ENCODE peak calls at places on chromosomes 13 and 19, in seven cellular contexts. M, K, U, V, W, C and B are unnamed samples.

GRCh38 chr13:98484289-98485219 is 92.4 kb downstream of the STK24 start:
- DNase-seq in W (no peak), U (peak), M (peak), K (peak), C (peak), V (peak), B (peak)

GRCh38 chr13:38265135-38265497 is 84.5 kb upstream of the UFM1 start:
- DNase-seq in W (no peak), M (no peak), U (no peak), V (no peak), K (no peak), C (no peak), B (no peak)

GRCh38 chr13:90686438-90686837 is 661.0 kb upstream of the MIR17HG start:
- DNase-seq in K (peak), M (no peak), V (no peak), C (no peak), U (no peak), W (no peak), B (peak)

GRCh38 chr13:39210961-39211534 is 172.8 kb downstream of the NHLRC3 start:
- DNase-seq in U (no peak), V (no peak), M (no peak), C (no peak), K (no peak), W (no peak), B (no peak)

GRCh38 chr19:1169921-1170885 is 3.9 kb downstream of the SBNO2 start:
- DNase-seq in K (peak), M (peak), V (no peak), W (no peak), U (no peak), C (peak), B (no peak)

GRCh38 chr19:51514866-51515481 is 13.4 kb upstream of the SIGLEC12 start:
- DNase-seq in U (peak), V (peak), K (peak), C (no peak), W (peak), M (peak), B (peak)

GRCh38 chr19:15297416-15298224 is 34.7 kb downstream of the BRD4 start:
- DNase-seq in K (peak), W (no peak), C (no peak), V (no peak), U (peak), M (peak), B (no peak)

GRCh38 chr13:63308585-63308984 is 1892.9 kb upstream of the PCDH20 start:
- DNase-seq in V (no peak), C (no peak), K (no peak), W (no peak), M (no peak), U (no peak), B (no peak)

GRCh38 chr13:38415233-38415632 is 65.6 kb downstream of the UFM1 start:
- DNase-seq in M (no peak), U (no peak), C (no peak), K (no peak), V (no peak), W (no peak), B (no peak)

GRCh38 chr19:35462476-35462953 is 14.5 kb downstream of the FFAR2 start:
- DNase-seq in W (peak), K (no peak), C (no peak), U (no peak), V (no peak), M (no peak), B (no peak)

GRCh38 chr13:108266316-108266936 is 3.1 kb upstream of the TNFSF13B start:
- DNase-seq in W (no peak), C (no peak), V (no peak), M (no peak), K (no peak), U (no peak), B (no peak)

GRCh38 chr19:48490980-48491792 is 20.4 kb downstream of the LMTK3 start:
- DNase-seq in M (no peak), W (peak), K (no peak), V (peak), C (no peak), U (no peak), B (no peak)

GRCh38 chr13:30142502-30143211 is 164.7 kb downstream of the KATNAL1 start:
- DNase-seq in C (no peak), K (peak), U (peak), M (peak), V (no peak), W (no peak), B (peak)

GRCh38 chr13:113921763-113922162 is 52.1 kb downstream of the C13orf46 start:
- DNase-seq in V (no peak), W (no peak), K (no peak), M (no peak), U (no peak), C (no peak), B (no peak)

GRCh38 chr13:113151745-113152707 is 6.4 kb upstream of the PROZ start:
- DNase-seq in C (no peak), U (no peak), W (no peak), M (no peak), V (no peak), K (peak), B (peak)